ENCODE peak calls at places on chromosomes 7 and 10, in nine cellular contexts. T is stomach, D is HepG2, N is SK-N-SH, C is upper lobe of left lung, Q is transverse colon, W is sigmoid colon, A is K562, B is esophagus muscularis mucosa. V is an unnamed sample.

GRCh38 chr10:55782181-55782580 is 578.9 kb downstream of the ZWINT start:
- DNase-seq in T (no peak), D (no peak), N (no peak), C (no peak), Q (no peak), W (no peak), A (no peak), B (no peak), V (no peak)

GRCh38 chr7:105413887-105414437 is 25.2 kb upstream of the SRPK2 start:
- DNase-seq in T (no peak), D (no peak), N (peak), C (no peak), Q (no peak), W (no peak), A (no peak), B (no peak), V (no peak)

GRCh38 chr10:119542357-119542989 is at the start of gene RGS10:
- DNase-seq in T (peak), D (no peak), N (peak), C (peak), Q (peak), W (peak), A (peak), B (no peak), V (peak)

GRCh38 chr7:81929386-81929785 is 159.5 kb upstream of the HGF start:
- DNase-seq in T (no peak), D (no peak), N (no peak), C (no peak), Q (no peak), W (no peak), A (no peak), B (no peak), V (no peak)

GRCh38 chr10:788796-789748 is 99.6 kb upstream of the DIP2C start:
- DNase-seq in T (peak), D (peak), N (peak), C (peak), Q (peak), W (peak), A (peak), B (peak), V (peak)

GRCh38 chr10:3873728-3874461 is 88.9 kb upstream of the KLF6 start:
- DNase-seq in T (no peak), D (peak), N (peak), C (no peak), Q (no peak), W (no peak), A (peak), B (no peak), V (no peak)

GRCh38 chr7:30977222-30977621 is 13.5 kb downstream of the GHRHR start:
- DNase-seq in T (peak), D (no peak), N (no peak), C (no peak), Q (no peak), W (no peak), A (no peak), B (no peak), V (peak)

GRCh38 chr10:86663046-86663345 is 5.3 kb upstream of the LDB3 start:
- DNase-seq in T (no peak), D (no peak), N (no peak), C (no peak), Q (no peak), W (no peak), A (peak), B (no peak), V (no peak)

GRCh38 chr10:53491774-53492173 is 719.2 kb upstream of the MBL2 start:
- DNase-seq in T (no peak), D (no peak), N (peak), C (no peak), Q (no peak), W (no peak), A (no peak), B (no peak), V (no peak)

GRCh38 chr10:42491001-42491592 is 147.3 kb downstream of the ZNF33B start:
- DNase-seq in T (no peak), D (no peak), N (no peak), C (no peak), Q (no peak), W (no peak), A (no peak), B (no peak), V (no peak)

GRCh38 chr10:98570764-98571163 is 124.0 kb upstream of the HPS1 start:
- DNase-seq in T (no peak), D (no peak), N (no peak), C (no peak), Q (no peak), W (no peak), A (no peak), B (no peak), V (no peak)

GRCh38 chr10:154348-154747 is 19.1 kb downstream of the ZMYND11 start:
- DNase-seq in T (no peak), D (no peak), N (no peak), C (no peak), Q (no peak), W (no peak), A (no peak), B (no peak), V (no peak)

GRCh38 chr10:17617031-17617911 is at the start of gene HACD1:
- DNase-seq in T (peak), D (peak), N (peak), C (peak), Q (peak), W (peak), A (peak), B (no peak), V (peak)

GRCh38 chr10:124639206-124639605 is 105.0 kb downstream of the FAM53B start:
- DNase-seq in T (no peak), D (no peak), N (no peak), C (no peak), Q (no peak), W (no peak), A (no peak), B (no peak), V (no peak)

GRCh38 chr7:153398370-153398769 is 638.8 kb downstream of the ACTR3B start:
- DNase-seq in T (no peak), D (no peak), N (no peak), C (no peak), Q (no peak), W (no peak), A (no peak), B (no peak), V (no peak)

GRCh38 chr7:128767475-128768110 is 8.0 kb downstream of the OPN1SW start:
- DNase-seq in T (no peak), D (no peak), N (no peak), C (no peak), Q (no peak), W (no peak), A (no peak), B (no peak), V (no peak)

GRCh38 chr7:110522061-110522750 is 568.7 kb upstream of the LRRN3 start:
- DNase-seq in T (no peak), D (peak), N (peak), C (no peak), Q (no peak), W (no peak), A (no peak), B (no peak), V (no peak)
- TF ChIP-seq EP300 in T (no peak), D (no peak), N (no peak), C (no peak), Q (no peak), W (no peak), A (no peak), B (no peak), V (no peak)

DNA sequence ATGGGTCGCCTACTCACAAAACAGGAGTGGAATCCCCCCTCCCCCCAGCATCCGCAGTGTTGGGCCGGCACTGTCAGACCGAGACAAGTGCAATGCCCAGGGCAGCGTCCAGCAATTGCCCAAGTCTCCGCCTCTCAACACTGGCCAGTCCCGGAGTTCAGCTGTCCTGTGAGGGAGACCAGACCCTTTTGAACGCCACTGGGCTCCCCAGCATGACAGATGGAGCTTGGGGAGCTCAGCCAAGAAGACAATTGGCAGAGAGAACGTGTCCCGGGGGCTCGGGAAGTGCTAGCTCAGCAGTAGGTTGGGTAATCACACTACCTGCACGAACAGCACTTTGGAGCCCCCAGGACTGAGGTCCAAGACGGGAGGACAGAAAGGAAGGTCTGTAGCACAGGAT is 4.7 kb downstream of the COPS6 start:
- DNase-seq in T (no peak), D (no peak), N (peak), C (no peak), Q (no peak), W (peak), A (no peak), B (no peak), V (no peak)
- TF ChIP-seq POLR2AphosphoS5 in T (no peak), D (no peak), N (no peak), C (no peak), Q (no peak), W (no peak), A (no peak), B (no peak), V (no peak)

GRCh38 chr10:77922055-77922454 is 4.5 kb downstream of the DLG5 start:
- DNase-seq in T (no peak), D (no peak), N (no peak), C (peak), Q (no peak), W (no peak), A (no peak), B (no peak), V (no peak)

GRCh38 chr10:77920495-77920894 is 6.1 kb downstream of the DLG5 start:
- DNase-seq in T (no peak), D (no peak), N (peak), C (no peak), Q (no peak), W (no peak), A (no peak), B (no peak), V (no peak)

GRCh38 chr10:77922551-77923179 is 3.9 kb downstream of the DLG5 start:
- DNase-seq in T (no peak), D (no peak), N (no peak), C (no peak), Q (no peak), W (no peak), A (no peak), B (no peak), V (no peak)

GRCh38 chr10:77919713-77920108 is 6.8 kb downstream of the DLG5 start:
- DNase-seq in T (no peak), D (peak), N (no peak), C (no peak), Q (no peak), W (no peak), A (peak), B (no peak), V (no peak)

DNA sequence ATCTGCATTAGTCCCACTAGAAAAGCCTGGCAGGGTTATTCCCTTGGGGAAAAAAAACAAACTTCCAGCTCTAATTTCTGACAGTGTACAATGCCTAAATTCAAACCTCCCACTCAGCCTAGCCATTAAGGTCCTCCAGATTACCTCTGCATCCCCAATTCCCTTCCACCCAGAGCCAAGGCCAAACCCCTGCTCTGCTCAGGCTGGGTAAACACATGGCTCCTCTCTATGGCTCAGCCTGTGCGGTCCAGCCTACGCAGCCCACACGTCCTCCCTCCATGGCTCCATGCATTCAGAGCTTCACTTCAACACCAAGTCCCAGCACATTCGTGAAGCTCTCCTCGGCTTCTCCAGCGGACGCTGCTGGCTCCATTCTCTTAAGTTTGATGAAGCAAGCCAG is 5.2 kb downstream of the DLG5 start:
- DNase-seq in T (no peak), D (no peak), N (no peak), C (no peak), Q (no peak), W (no peak), A (no peak), B (no peak), V (no peak)
- TF ChIP-seq EP300 in T (no peak), D (no peak), N (no peak), C (no peak), Q (no peak), W (no peak), A (no peak), B (no peak), V (no peak)

GRCh38 chr7:136501151-136501550 is 367.3 kb upstream of the CHRM2 start:
- DNase-seq in T (no peak), D (no peak), N (no peak), C (no peak), Q (no peak), W (no peak), A (no peak), B (no peak), V (no peak)
- TF ChIP-seq POLR2AphosphoS5 in T (no peak), D (no peak), N (no peak), C (no peak), Q (no peak), W (no peak), A (no peak), B (no peak), V (no peak)

GRCh38 chr10:48466611-48467240 is 138.1 kb downstream of the ARHGAP22 start:
- DNase-seq in T (peak), D (no peak), N (no peak), C (peak), Q (no peak), W (no peak), A (no peak), B (no peak), V (peak)

GRCh38 chr10:48468130-48468790 is 136.6 kb downstream of the ARHGAP22 start:
- DNase-seq in T (peak), D (no peak), N (no peak), C (no peak), Q (no peak), W (no peak), A (peak), B (no peak), V (no peak)

GRCh38 chr10:48465860-48466521 is 138.9 kb downstream of the ARHGAP22 start:
- DNase-seq in T (peak), D (no peak), N (peak), C (peak), Q (no peak), W (no peak), A (no peak), B (no peak), V (peak)

GRCh38 chr10:48468866-48469511 is 135.9 kb downstream of the ARHGAP22 start:
- DNase-seq in T (peak), D (no peak), N (no peak), C (no peak), Q (no peak), W (peak), A (no peak), B (no peak), V (peak)

DNA sequence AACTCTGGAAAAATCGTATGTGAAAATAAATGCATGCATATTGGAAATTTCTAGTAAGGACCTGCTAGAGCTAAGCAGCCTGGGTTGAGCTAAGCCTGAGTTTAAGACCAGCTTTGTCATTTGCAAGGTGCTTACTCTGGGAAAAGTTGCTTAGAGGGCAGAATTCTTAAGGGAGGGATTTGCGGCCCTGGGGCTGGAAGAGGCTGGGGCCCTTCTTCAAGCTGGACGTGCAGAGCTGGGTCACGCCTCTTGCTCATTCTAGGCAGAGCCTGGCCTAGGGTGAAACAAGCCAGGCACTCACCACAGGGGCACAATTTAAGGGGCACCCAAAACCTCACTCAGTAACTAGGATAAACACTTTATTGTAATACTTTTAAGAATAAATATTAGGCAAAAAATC is 137.2 kb downstream of the ARHGAP22 start:
- DNase-seq in T (peak), D (no peak), N (no peak), C (no peak), Q (no peak), W (no peak), A (no peak), B (no peak), V (no peak)
- TF ChIP-seq EP300 in T (no peak), D (no peak), N (no peak), C (no peak), Q (no peak), W (no peak), A (no peak), B (no peak), V (no peak)